ENCODE peak calls at places on chromosomes 13 and 19, in seven cellular contexts. E, U, V, R, N, J and X are unnamed samples.

GRCh38 chr13:95323930-95324662 is 22.8 kb upstream of the ABCC4 start:
- DNase-seq in E (no peak), U (peak), V (no peak), R (no peak), N (no peak), J (no peak), X (no peak)

GRCh38 chr19:46860846-46861690 is at the start of gene ARHGAP35:
- DNase-seq in E (no peak), U (peak), V (no peak), R (no peak), N (no peak), J (no peak), X (peak)

GRCh38 chr13:83780201-83780600 is 102.1 kb downstream of the SLITRK1 start:
- DNase-seq in E (peak), U (no peak), V (no peak), R (no peak), N (no peak), J (no peak), X (peak)

GRCh38 chr19:9819590-9819898 is 665 bp upstream of the FBXL12 start:
- DNase-seq in E (no peak), U (no peak), V (no peak), R (no peak), N (no peak), J (no peak), X (no peak)

GRCh38 chr13:30453727-30454126 is 12.0 kb downstream of the HMGB1 start:
- DNase-seq in E (no peak), U (no peak), V (no peak), R (no peak), N (no peak), J (no peak), X (no peak)

GRCh38 chr13:32938907-32939306 is 77.3 kb upstream of the KL start:
- DNase-seq in E (no peak), U (no peak), V (peak), R (no peak), N (no peak), J (no peak), X (no peak)

GRCh38 chr19:57123882-57124281 is 4.1 kb downstream of the USP29 start:
- DNase-seq in E (no peak), U (no peak), V (no peak), R (no peak), N (no peak), J (no peak), X (no peak)

GRCh38 chr19:5166262-5166661 is 174.3 kb downstream of the PTPRS start:
- DNase-seq in E (no peak), U (no peak), V (no peak), R (no peak), N (no peak), J (no peak), X (no peak)

GRCh38 chr13:66835040-66835628 is 395.0 kb downstream of the PCDH9 start:
- DNase-seq in E (peak), U (peak), V (no peak), R (peak), N (no peak), J (no peak), X (no peak)

GRCh38 chr19:46025825-46026224 is 3.0 kb upstream of the PGLYRP1 start:
- DNase-seq in E (no peak), U (no peak), V (no peak), R (no peak), N (no peak), J (no peak), X (no peak)

GRCh38 chr13:43110036-43110435 is 86.7 kb downstream of the DNAJC15 start:
- DNase-seq in E (no peak), U (no peak), V (no peak), R (no peak), N (no peak), J (no peak), X (no peak)

GRCh38 chr13:94079876-94080275 is 399.6 kb downstream of the DCT start:
- DNase-seq in E (no peak), U (no peak), V (no peak), R (no peak), N (no peak), J (no peak), X (no peak)

GRCh38 chr19:18205180-18205915 is 1.5 kb upstream of the RAB3A start:
- DNase-seq in E (peak), U (peak), V (no peak), R (peak), N (peak), J (peak), X (peak)

GRCh38 chr13:40776681-40777165 is 5.7 kb upstream of the MRPS31 start:
- DNase-seq in E (no peak), U (no peak), V (peak), R (peak), N (peak), J (peak), X (peak)

GRCh38 chr13:109220631-109221030 is 565.8 kb downstream of the IRS2 start:
- DNase-seq in E (no peak), U (no peak), V (no peak), R (no peak), N (no peak), J (no peak), X (no peak)

GRCh38 chr19:17873661-17874422 is 2.1 kb downstream of the SLC5A5 start:
- DNase-seq in E (peak), U (peak), V (no peak), R (no peak), N (peak), J (peak), X (peak)

GRCh38 chr19:47494211-47494547 is 10.2 kb upstream of the KPTN start:
- DNase-seq in E (no peak), U (no peak), V (no peak), R (no peak), N (no peak), J (no peak), X (no peak)

GRCh38 chr13:44972956-44973581 is 16.2 kb downstream of the NUFIP1 start:
- DNase-seq in E (no peak), U (no peak), V (peak), R (no peak), N (no peak), J (no peak), X (no peak)

GRCh38 chr13:109782823-109783411 is 3.5 kb downstream of the IRS2 start:
- DNase-seq in E (no peak), U (no peak), V (no peak), R (no peak), N (no peak), J (no peak), X (no peak)

GRCh38 chr19:13689050-13689449 is 75.3 kb upstream of the MRI1 start:
- DNase-seq in E (peak), U (peak), V (no peak), R (no peak), N (peak), J (no peak), X (peak)

GRCh38 chr13:83086948-83087347 is 795.3 kb downstream of the SLITRK1 start:
- DNase-seq in E (no peak), U (no peak), V (no peak), R (no peak), N (no peak), J (no peak), X (no peak)

GRCh38 chr19:4759388-4760284 is 31.9 kb upstream of the FEM1A start:
- DNase-seq in E (peak), U (peak), V (peak), R (peak), N (peak), J (peak), X (peak)

GRCh38 chr19:46748325-46749109 is 2.3 kb upstream of the STRN4 start:
- DNase-seq in E (peak), U (no peak), V (peak), R (no peak), N (peak), J (peak), X (peak)

GRCh38 chr13:71672527-71672926 is 194.5 kb downstream of the DACH1 start:
- DNase-seq in E (no peak), U (no peak), V (no peak), R (no peak), N (no peak), J (no peak), X (no peak)